ENCODE peak calls at places on chromosomes 5 and 9, in ten cellular contexts. J is A549; V is fibroblast of lung; O is uterus; R is foreskin fibroblast; S is fibroblast of the aortic adventitia; W is CD8-positive, alpha-beta T cell; Y is transverse colon; L is MM.1S; K is fibroblast of mammary gland. U is an unnamed sample.
A peak's percentile ranks its signal among the peaks of the same experiment; 100 is the strongest.

GRCh38 chr9:30932226-30932625 is 1452.2 kb upstream of the ACO1 start:
- DNase-seq in J (no peak), V (peak; percentile 10), O (no peak), R (no peak), S (no peak), W (no peak), Y (no peak), L (no peak), K (peak; percentile 0), U (no peak)

GRCh38 chr5:96861044-96861443 is 15.3 kb upstream of the ERAP2 start:
- DNase-seq in J (no peak), V (no peak), O (no peak), R (no peak), S (no peak), W (no peak), Y (no peak), L (no peak), K (no peak), U (no peak)

GRCh38 chr9:36765468-36766341 is 193.0 kb downstream of the MELK start:
- DNase-seq in J (peak; percentile 97), V (peak; percentile 22), O (peak; percentile 45), R (no peak), S (peak; percentile 44), W (peak; percentile 80), Y (peak; percentile 86), L (peak; percentile 98), K (peak; percentile 45), U (peak; percentile 36)

GRCh38 chr5:62475072-62475471 is 62.5 kb downstream of the IPO11 start:
- DNase-seq in J (no peak), V (peak; percentile 90), O (no peak), R (peak; percentile 77), S (peak; percentile 83), W (no peak), Y (no peak), L (no peak), K (peak; percentile 82), U (peak; percentile 73)

GRCh38 chr9:38467404-38467803 is 43.1 kb upstream of the IGFBPL1 start:
- DNase-seq in J (no peak), V (no peak), O (no peak), R (no peak), S (no peak), W (no peak), Y (no peak), L (no peak), K (no peak), U (no peak)

GRCh38 chr5:114380721-114381120 is 18.9 kb downstream of the KCNN2 start:
- DNase-seq in J (no peak), V (no peak), O (no peak), R (no peak), S (no peak), W (no peak), Y (no peak), L (no peak), K (no peak), U (no peak)

GRCh38 chr5:96781031-96781733 is 26.6 kb downstream of the ERAP1 start:
- DNase-seq in J (no peak), V (peak; percentile 71), O (no peak), R (peak; percentile 32), S (peak; percentile 91), W (no peak), Y (no peak), L (no peak), K (peak; percentile 49), U (peak; percentile 61)

GRCh38 chr5:151770383-151771258 is 1.1 kb upstream of the G3BP1 start:
- DNase-seq in J (peak; percentile 24), V (peak; percentile 66), O (peak; percentile 83), R (peak; percentile 62), S (peak; percentile 85), W (peak; percentile 32), Y (peak; percentile 65), L (peak; percentile 72), K (peak; percentile 80), U (peak; percentile 84)

GRCh38 chr5:55989860-55990259 is 4.9 kb downstream of the IL6ST start:
- DNase-seq in J (no peak), V (no peak), O (no peak), R (no peak), S (no peak), W (no peak), Y (no peak), L (peak; percentile 15), K (no peak), U (no peak)

GRCh38 chr9:99660191-99660636 is 161.5 kb upstream of the NR4A3 start:
- DNase-seq in J (no peak), V (no peak), O (no peak), R (no peak), S (no peak), W (no peak), Y (no peak), L (no peak), K (no peak), U (no peak)

GRCh38 chr9:37915911-37916470 is 12.1 kb upstream of the SLC25A51 start:
- DNase-seq in J (no peak), V (no peak), O (no peak), R (no peak), S (no peak), W (no peak), Y (no peak), L (no peak), K (no peak), U (no peak)

GRCh38 chr5:151038801-151039238 is 18.4 kb downstream of the GPX3 start:
- DNase-seq in J (no peak), V (peak; percentile 30), O (no peak), R (peak; percentile 35), S (no peak), W (no peak), Y (no peak), L (no peak), K (peak; percentile 31), U (peak; percentile 11)

GRCh38 chr5:43073597-43074546 is 33.8 kb upstream of the ANXA2R start:
- DNase-seq in J (peak; percentile 41), V (no peak), O (no peak), R (no peak), S (peak; percentile 53), W (no peak), Y (peak; percentile 37), L (peak; percentile 40), K (peak; percentile 58), U (peak; percentile 57)

GRCh38 chr5:85293139-85293785 is 908.6 kb upstream of the EDIL3 start:
- DNase-seq in J (no peak), V (no peak), O (no peak), R (no peak), S (peak; percentile 8), W (no peak), Y (no peak), L (no peak), K (peak; percentile 11), U (peak; percentile 8)

GRCh38 chr9:134377976-134378375 is 51.7 kb downstream of the RXRA start:
- DNase-seq in J (peak; percentile 67), V (no peak), O (no peak), R (no peak), S (no peak), W (no peak), Y (peak; percentile 94), L (no peak), K (no peak), U (no peak)

DNA sequence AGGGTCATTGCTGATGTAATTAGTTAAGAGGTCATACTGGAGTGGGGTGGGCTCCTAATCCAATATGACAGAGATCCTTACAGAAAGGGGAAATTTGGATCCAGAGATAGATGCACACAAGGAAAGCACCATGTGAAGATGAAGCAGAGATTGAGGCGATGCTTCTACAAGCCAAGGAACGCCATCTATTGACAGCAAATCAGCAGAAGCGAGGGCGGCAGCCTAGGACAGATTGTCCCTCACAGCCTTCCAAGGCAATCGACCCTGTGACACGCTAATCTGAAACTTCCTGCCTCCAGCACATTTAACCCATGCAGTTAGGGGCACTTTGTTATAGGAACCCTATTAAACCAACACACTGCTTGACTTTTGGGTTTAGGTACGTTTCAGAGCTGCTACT is 285.1 kb upstream of the DAP start:
- DNase-seq in J (no peak), V (no peak), O (no peak), R (no peak), S (peak; percentile 0), W (no peak), Y (no peak), L (no peak), K (peak; percentile 6), U (no peak)
- TF ChIP-seq CTCF in J (peak; percentile 21), V (peak; percentile 47), O (no peak), R (peak; percentile 31), S (no peak), W (no peak), Y (no peak), L (no peak), K (no peak), U (no peak)

GRCh38 chr5:67165524-67166459 is 30.8 kb downstream of the CD180 start:
- DNase-seq in J (peak; percentile 56), V (peak; percentile 70), O (peak; percentile 76), R (no peak), S (peak; percentile 86), W (peak; percentile 70), Y (peak; percentile 90), L (peak; percentile 82), K (peak; percentile 80), U (peak; percentile 82)
- TF ChIP-seq CTCF in J (peak; percentile 77), V (peak; percentile 82), O (peak; percentile 64), R (peak; percentile 54), S (peak; percentile 91), W (peak; percentile 73), Y (peak; percentile 71), L (peak; percentile 81), K (peak; percentile 77), U (peak; percentile 76)

GRCh38 chr9:1941989-1942388 is 73.2 kb upstream of the SMARCA2 start:
- DNase-seq in J (no peak), V (no peak), O (no peak), R (peak; percentile 1), S (peak; percentile 17), W (no peak), Y (no peak), L (no peak), K (peak; percentile 11), U (peak; percentile 11)
- TF ChIP-seq CTCF in J (no peak), V (peak; percentile 33), O (no peak), R (peak; percentile 34), S (peak; percentile 35), W (no peak), Y (no peak), L (no peak), K (peak; percentile 36), U (peak; percentile 30)

GRCh38 chr5:136768457-136768856 is 403.1 kb upstream of the TRPC7 start:
- DNase-seq in J (no peak), V (no peak), O (no peak), R (no peak), S (no peak), W (no peak), Y (no peak), L (no peak), K (no peak), U (no peak)

GRCh38 chr5:136766456-136766855 is 401.1 kb upstream of the TRPC7 start:
- DNase-seq in J (no peak), V (no peak), O (no peak), R (peak; percentile 53), S (no peak), W (no peak), Y (no peak), L (no peak), K (no peak), U (no peak)

GRCh38 chr5:136769093-136769492 is 403.7 kb upstream of the TRPC7 start:
- DNase-seq in J (no peak), V (no peak), O (no peak), R (no peak), S (no peak), W (no peak), Y (no peak), L (no peak), K (no peak), U (no peak)

GRCh38 chr5:136772541-136772940 is 407.2 kb upstream of the TRPC7 start:
- DNase-seq in J (no peak), V (no peak), O (no peak), R (no peak), S (no peak), W (no peak), Y (no peak), L (no peak), K (no peak), U (no peak)

GRCh38 chr5:136769900-136770684 is 404.7 kb upstream of the TRPC7 start:
- DNase-seq in J (peak; percentile 75), V (peak; percentile 52), O (peak; percentile 43), R (peak; percentile 61), S (peak; percentile 77), W (peak; percentile 1), Y (peak; percentile 48), L (peak; percentile 55), K (peak; percentile 79), U (peak; percentile 79)
- TF ChIP-seq CTCF in J (peak; percentile 81), V (peak; percentile 97), O (peak; percentile 52), R (peak; percentile 89), S (peak; percentile 80), W (no peak), Y (peak; percentile 55), L (peak; percentile 86), K (peak; percentile 81), U (peak; percentile 94)